ENCODE peak calls at places on chromosomes 1 and 21, in five cellular contexts. E is fibroblast of lung, O is psoas muscle, B is C1 segment of cervical spinal cord, U is NCI-H2029. K is an unnamed sample.

GRCh38 chr1:89005286-89006151 is 13.1 kb upstream of the KYAT3 start:
- DNase-seq in U (no peak), E (no peak), B (peak), O (no peak), K (no peak)

GRCh38 chr1:202656951-202657646 is 53.2 kb downstream of the SYT2 start:
- DNase-seq in B (no peak), E (peak), O (no peak), U (no peak), K (no peak)

GRCh38 chr21:26449161-26449560 is 123.9 kb downstream of the CYYR1 start:
- DNase-seq in E (peak), U (no peak), B (no peak), O (no peak), K (no peak)

GRCh38 chr1:236066828-236067386 is 2.0 kb upstream of the NID1 start:
- DNase-seq in U (no peak), E (no peak), O (peak), B (no peak), K (no peak)

GRCh38 chr21:14982336-14982735 is 82.5 kb downstream of the NRIP1 start:
- DNase-seq in O (no peak), U (no peak), E (no peak), B (no peak), K (no peak)

GRCh38 chr1:160781129-160781808 is 14.7 kb upstream of the LY9 start:
- DNase-seq in B (no peak), O (no peak), U (peak), E (no peak), K (peak)

GRCh38 chr1:177451191-177451590 is 280.4 kb downstream of the BRINP2 start:
- DNase-seq in O (no peak), U (no peak), B (no peak), E (peak), K (no peak)

GRCh38 chr1:233843523-233844204 is 60.8 kb upstream of the SLC35F3 start:
- DNase-seq in B (no peak), U (no peak), E (peak), O (no peak), K (no peak)

GRCh38 chr21:39330001-39330400 is 16.6 kb upstream of the BRWD1 start:
- DNase-seq in B (no peak), U (no peak), O (no peak), E (no peak), K (no peak)

GRCh38 chr1:36157115-36157903 is 1.3 kb downstream of the MAP7D1 start:
- DNase-seq in O (no peak), B (no peak), U (no peak), E (peak), K (peak)

GRCh38 chr1:81158592-81158991 is 642.1 kb upstream of the ADGRL2 start:
- DNase-seq in U (no peak), O (no peak), E (peak), B (no peak), K (no peak)

GRCh38 chr1:116133696-116134095 is 22.5 kb downstream of the MAB21L3 start:
- DNase-seq in E (no peak), U (no peak), B (no peak), O (no peak), K (no peak)

GRCh38 chr21:32994305-32994704 is 31.4 kb upstream of the OLIG2 start:
- DNase-seq in E (peak), U (no peak), O (no peak), B (no peak), K (no peak)

GRCh38 chr1:84758968-84759491 is 68.8 kb upstream of the SSX2IP start:
- DNase-seq in O (no peak), U (no peak), E (peak), B (no peak), K (no peak)

GRCh38 chr21:31552826-31553225 is 106.7 kb upstream of the SOD1 start:
- DNase-seq in E (no peak), B (no peak), O (no peak), U (no peak), K (no peak)

GRCh38 chr1:227562037-227562436 is 1.3 kb upstream of the ZNF678 start:
- DNase-seq in B (no peak), E (no peak), U (no peak), O (no peak), K (no peak)

GRCh38 chr1:46179138-46180081 is 3.1 kb upstream of the P3R3URF start:
- DNase-seq in B (peak), E (peak), O (peak), U (peak), K (peak)

GRCh38 chr21:33395866-33396265 is 7.3 kb upstream of the IFNGR2 start:
- DNase-seq in B (no peak), E (peak), O (no peak), U (no peak), K (no peak)

GRCh38 chr1:234958066-234958701 is 170.5 kb downstream of the TOMM20 start:
- DNase-seq in O (no peak), U (no peak), E (no peak), B (no peak), K (no peak)

GRCh38 chr1:35659589-35659988 is 18.3 kb upstream of the PSMB2 start:
- DNase-seq in O (no peak), E (no peak), B (no peak), U (no peak), K (no peak)

GRCh38 chr1:206902702-206903101 is 5.5 kb downstream of the IL24 start:
- DNase-seq in E (no peak), B (no peak), U (no peak), O (no peak), K (no peak)

GRCh38 chr1:229027622-229028182 is 243.2 kb upstream of the RAB4A start:
- DNase-seq in O (no peak), U (no peak), E (no peak), B (no peak), K (no peak)

GRCh38 chr1:31957701-31958674 is 19.8 kb upstream of the PTP4A2 start:
- DNase-seq in O (no peak), U (no peak), B (no peak), E (no peak), K (no peak)

GRCh38 chr1:235720544-235720943 is 71.0 kb upstream of the GNG4 start:
- DNase-seq in U (no peak), E (peak), O (no peak), B (no peak), K (no peak)

GRCh38 chr1:98351506-98352038 is 309.9 kb upstream of the SNX7 start:
- DNase-seq in B (no peak), U (no peak), E (no peak), O (no peak), K (no peak)

GRCh38 chr1:36174716-36175115 is 18.8 kb downstream of the MAP7D1 start:
- DNase-seq in U (no peak), B (no peak), O (no peak), E (no peak), K (no peak)

GRCh38 chr1:26856604-26857469 is 6.1 kb upstream of the SFN start:
- DNase-seq in E (no peak), B (no peak), O (no peak), U (no peak), K (no peak)

GRCh38 chr1:224897928-224898327 is 31.5 kb upstream of the DNAH14 start:
- DNase-seq in B (no peak), U (no peak), O (no peak), E (no peak), K (no peak)

GRCh38 chr21:15414057-15414456 is 315.7 kb upstream of the USP25 start:
- DNase-seq in B (no peak), O (no peak), E (no peak), U (no peak), K (no peak)

GRCh38 chr1:19735419-19736127 is 64.1 kb downstream of the TMCO4 start:
- DNase-seq in U (no peak), E (peak), O (peak), B (peak), K (no peak)

GRCh38 chr1:117732956-117733355 is 127.1 kb downstream of the TENT5C start:
- DNase-seq in E (no peak), U (no peak), B (no peak), O (no peak), K (no peak)

GRCh38 chr1:23980725-23981063 is 567 bp upstream of the SRSF10 start:
- DNase-seq in B (no peak), O (no peak), E (peak), U (peak), K (peak)

GRCh38 chr1:62539028-62539447 is 58.3 kb upstream of the ANGPTL3 start:
- DNase-seq in U (no peak), B (no peak), E (peak), O (no peak), K (no peak)